ENCODE peak calls at places on chromosomes 3 and 15, in four cellular contexts. Y is CD4-positive, CD25-positive, alpha-beta regulatory T cell; G is HCT116; V is CD8-positive, alpha-beta T cell. J is an unnamed sample.

GRCh38 chr3:161310649-161311423 is 60.5 kb downstream of the SPTSSB start:
- DNase-seq in Y (peak; percentile 83), V (peak; percentile 32), G (no peak), J (no peak)

GRCh38 chr3:9175421-9175820 is 74.0 kb downstream of the SRGAP3 start:
- DNase-seq in Y (no peak), G (no peak), V (no peak), J (no peak)

GRCh38 chr15:49178477-49178876 is 8.4 kb downstream of the GALK2 start:
- DNase-seq in V (no peak), Y (no peak), G (no peak), J (no peak)

GRCh38 chr3:138949002-138949418 is 2.0 kb downstream of the FOXL2NB start:
- DNase-seq in V (no peak), G (no peak), Y (no peak), J (no peak)

GRCh38 chr3:33883538-33884203 is 85.2 kb downstream of the PDCD6IP start:
- DNase-seq in G (peak; percentile 23), V (no peak), Y (peak; percentile 55), J (peak; percentile 20)

GRCh38 chr15:84736375-84736774 is 12.0 kb upstream of the ZNF592 start:
- DNase-seq in Y (peak; percentile 97), G (no peak), V (peak; percentile 54), J (no peak)

GRCh38 chr3:9732080-9732752 is 681 bp downstream of the BRPF1 start:
- DNase-seq in V (peak; percentile 25), Y (peak; percentile 70), G (no peak), J (no peak)

GRCh38 chr15:65940618-65940909 is 71.3 kb downstream of the RAB11A start:
- DNase-seq in V (no peak), G (no peak), Y (no peak), J (no peak)

GRCh38 chr3:83843716-83844115 is 1115.1 kb upstream of the CADM2 start:
- DNase-seq in Y (no peak), V (no peak), G (no peak), J (no peak)

GRCh38 chr15:68372291-68372811 is 59.6 kb downstream of the ITGA11 start:
- DNase-seq in Y (no peak), G (peak; percentile 18), V (no peak), J (peak; percentile 27)

GRCh38 chr15:34708422-34708821 is 46.4 kb downstream of the GJD2 start:
- DNase-seq in G (peak; percentile 19), V (no peak), Y (peak; percentile 47), J (peak; percentile 17)

GRCh38 chr3:15241341-15241740 is 35.3 kb downstream of the CAPN7 start:
- DNase-seq in Y (peak; percentile 73), G (peak; percentile 13), V (peak; percentile 15), J (peak; percentile 67)

GRCh38 chr15:89365457-89366055 is 30.9 kb upstream of the POLG start:
- DNase-seq in V (no peak), Y (no peak), G (no peak), J (no peak)

GRCh38 chr3:190696777-190697501 is 165.6 kb downstream of the GMNC start:
- DNase-seq in G (peak; percentile 21), Y (peak; percentile 44), V (no peak), J (no peak)

GRCh38 chr15:92385096-92385495 is 8.6 kb upstream of the ST8SIA2 start:
- DNase-seq in V (no peak), G (no peak), Y (no peak), J (no peak)

GRCh38 chr3:10743366-10744097 is 72.5 kb upstream of the SLC6A11 start:
- DNase-seq in G (no peak), V (no peak), Y (no peak), J (no peak)

GRCh38 chr3:173891272-173892100 is 493.9 kb downstream of the NLGN1 start:
- DNase-seq in V (no peak), Y (no peak), G (no peak), J (no peak)

GRCh38 chr3:122310361-122310760 is 14.7 kb upstream of the CSTA start:
- DNase-seq in Y (no peak), V (no peak), G (no peak), J (no peak)

GRCh38 chr3:38022301-38022700 is 7.1 kb downstream of the PLCD1 start:
- DNase-seq in Y (no peak), V (no peak), G (no peak), J (no peak)

GRCh38 chr3:4588410-4588809 is 95.3 kb downstream of the ITPR1 start:
- DNase-seq in G (no peak), Y (no peak), V (no peak), J (no peak)

GRCh38 chr15:36680751-36681150 is 101.3 kb downstream of the CDIN1 start:
- DNase-seq in V (no peak), G (no peak), Y (no peak), J (no peak)

GRCh38 chr3:46992231-46992630 is 12.8 kb downstream of the NBEAL2 start:
- DNase-seq in G (no peak), Y (no peak), V (no peak), J (no peak)

GRCh38 chr3:190558796-190559195 is 44.9 kb downstream of the IL1RAP start:
- DNase-seq in G (no peak), Y (no peak), V (no peak), J (no peak)

GRCh38 chr3:147141516-147141915 is 264.8 kb downstream of the ZIC4 start:
- DNase-seq in Y (no peak), G (no peak), V (no peak), J (no peak)

GRCh38 chr3:144381607-144382006 is 410.0 kb downstream of the DIPK2A start:
- DNase-seq in Y (no peak), V (no peak), G (no peak), J (no peak)

GRCh38 chr3:112187300-112187699 is 54.3 kb upstream of the GCSAM start:
- DNase-seq in Y (no peak), G (no peak), V (no peak), J (no peak)

GRCh38 chr3:160098261-160098908 is 109.8 kb downstream of the IL12A start:
- DNase-seq in Y (peak; percentile 4), G (no peak), V (no peak), J (no peak)

GRCh38 chr15:74382004-74382816 is 14.8 kb upstream of the CYP11A1 start:
- DNase-seq in G (peak; percentile 66), Y (peak; percentile 73), V (peak; percentile 66), J (peak; percentile 87)

GRCh38 chr3:171419457-171419856 is 40.7 kb downstream of the TNIK start:
- DNase-seq in V (no peak), Y (no peak), G (no peak), J (no peak)

GRCh38 chr3:4261411-4261810 is 41.8 kb upstream of the SETMAR start:
- DNase-seq in Y (no peak), V (no peak), G (no peak), J (peak; percentile 73)

GRCh38 chr3:151873433-151873832 is at the start of gene SUCNR1:
- DNase-seq in V (no peak), G (no peak), Y (no peak), J (no peak)

GRCh38 chr15:69454953-69455352 is 2.3 kb downstream of the RPLP1 start:
- DNase-seq in V (no peak), G (no peak), Y (no peak), J (no peak)

GRCh38 chr3:185740133-185740532 is 84.7 kb downstream of the IGF2BP2 start:
- DNase-seq in V (no peak), Y (no peak), G (no peak), J (no peak)

GRCh38 chr3:185739264-185739701 is 85.6 kb downstream of the IGF2BP2 start:
- DNase-seq in V (no peak), Y (no peak), G (no peak), J (no peak)

GRCh38 chr3:185734725-185735096 is 90.1 kb downstream of the IGF2BP2 start:
- DNase-seq in V (no peak), G (no peak), Y (no peak), J (no peak)

GRCh38 chr3:185737020-185737419 is 87.8 kb downstream of the IGF2BP2 start:
- DNase-seq in G (no peak), V (no peak), Y (no peak), J (no peak)

GRCh38 chr3:185737740-185738680 is 86.8 kb downstream of the IGF2BP2 start:
- DNase-seq in V (no peak), Y (no peak), G (no peak), J (no peak)
- H3K27ac ChIP-seq in V (no peak overlapping the region), Y (no peak overlapping the region), G (no peak overlapping the region), J (no peak overlapping the region)

DNA sequence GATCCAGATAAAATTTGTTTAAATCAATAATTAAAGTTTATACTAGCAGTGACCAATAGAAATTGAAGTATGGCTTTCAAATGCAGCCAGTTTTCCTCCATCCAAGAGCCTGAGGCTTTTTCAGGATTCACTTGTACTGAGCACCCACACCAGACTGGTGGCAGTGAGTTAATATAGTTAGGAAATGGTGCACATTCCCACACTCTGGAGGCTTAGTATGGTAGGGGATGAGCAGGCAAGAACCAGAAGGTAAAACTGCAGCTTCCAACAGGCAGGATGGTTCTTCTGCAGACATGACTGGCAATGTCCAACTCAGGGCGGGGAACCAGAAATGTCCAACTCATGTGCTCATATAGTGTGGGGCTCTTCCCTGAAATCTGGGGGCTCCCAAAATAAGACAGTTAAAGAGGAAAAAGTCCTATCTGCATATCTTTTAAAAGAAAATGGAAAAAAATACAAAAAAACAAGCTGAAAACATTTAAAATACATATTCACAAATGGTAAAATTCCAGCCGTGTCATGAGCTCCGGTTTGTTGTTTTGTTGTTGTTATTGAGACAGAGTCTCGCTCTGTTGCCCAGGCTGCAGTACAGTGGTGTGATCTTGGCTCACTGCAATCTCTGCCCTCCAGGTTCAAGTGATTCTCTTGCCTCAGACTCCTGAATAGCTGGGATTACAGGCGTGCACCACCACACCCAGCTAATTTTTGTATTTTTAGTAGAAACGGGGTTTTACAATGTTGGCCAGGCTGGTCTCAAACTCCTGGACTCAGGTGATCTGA is 18.4 kb upstream of the ZNF445 start:
- DNase-seq in G (no peak), Y (no peak), V (no peak), J (no peak)
- H3K9me3 ChIP-seq in G (peaks cover 28% of the 10 kb centered on the region), Y (peaks cover 67% of the 10 kb centered on the region), V (peaks cover 26% of the 10 kb centered on the region), J (peaks cover 19% of the 10 kb centered on the region)

GRCh38 chr3:128807186-128807830 is 72.1 kb upstream of the ACAD9 start:
- DNase-seq in G (no peak), Y (no peak), V (no peak), J (no peak)
- H3K27ac ChIP-seq in G (no peak overlapping the region), Y (no peak overlapping the region), V (no peak overlapping the region), J (no peak overlapping the region)

GRCh38 chr3:72086712-72087093 is 301.8 kb upstream of the PROK2 start:
- DNase-seq in G (no peak), V (no peak), Y (no peak), J (no peak)
- H3K9me3 ChIP-seq in G (no peaks in the 10 kb centered on the region), V (no peaks in the 10 kb centered on the region), Y (no peaks in the 10 kb centered on the region), J (no peaks in the 10 kb centered on the region)

GRCh38 chr3:129593230-129593594 is 13.3 kb downstream of the PLXND1 start:
- DNase-seq in V (no peak), Y (no peak), G (no peak), J (peak; percentile 42)

GRCh38 chr3:129593595-129594339 is 12.7 kb downstream of the PLXND1 start:
- DNase-seq in G (no peak), Y (peak; percentile 78), V (peak; percentile 44), J (peak; percentile 50)

GRCh38 chr3:129594907-129595390 is 11.5 kb downstream of the PLXND1 start:
- DNase-seq in V (no peak), G (no peak), Y (no peak), J (no peak)

GRCh38 chr3:129591932-129592331 is 14.5 kb downstream of the PLXND1 start:
- DNase-seq in Y (no peak), V (no peak), G (no peak), J (no peak)

GRCh38 chr3:129592362-129593150 is 13.9 kb downstream of the PLXND1 start:
- DNase-seq in Y (no peak), G (no peak), V (no peak), J (peak; percentile 91)
- H3K27ac ChIP-seq in Y (no peak overlapping the region), G (no peak overlapping the region), V (no peak overlapping the region), J (peak overlapping the region; percentile 84)

J was measured in WERI-Rb-1.